ENCODE peak calls at places on chromosomes 11 and 22, in ten cellular contexts. One of them, this sample, is unnamed.

GRCh38 chr11:14242733-14243132 is 116.2 kb downstream of the RRAS2 start:
- DNase-seq in AG09309: no peak
- DNase-seq in B cell: no peak
- DNase-seq in colonic mucosa: no peak
- DNase-seq in MCF 10A: no peak
- DNase-seq in tibial artery: no peak
- DNase-seq in cardiac fibroblast: no peak
- DNase-seq in left ventricle myocardium inferior: no peak
- DNase-seq in H9: no peak
- DNase-seq in adrenal gland: no peak
- DNase-seq in this sample: no peak

GRCh38 chr11:13368041-13368446 is 90.5 kb downstream of the BMAL1 start:
- DNase-seq in AG09309: no peak
- DNase-seq in B cell: no peak
- DNase-seq in colonic mucosa: no peak
- DNase-seq in MCF 10A: no peak
- DNase-seq in tibial artery: no peak
- DNase-seq in cardiac fibroblast: peak; percentile 57
- DNase-seq in left ventricle myocardium inferior: no peak
- DNase-seq in H9: no peak
- DNase-seq in adrenal gland: no peak
- DNase-seq in this sample: no peak

GRCh38 chr11:44625759-44626523 is 60.5 kb downstream of the CD82 start:
- DNase-seq in AG09309: no peak
- DNase-seq in B cell: no peak
- DNase-seq in colonic mucosa: peak; percentile 9
- DNase-seq in MCF 10A: no peak
- DNase-seq in tibial artery: peak; percentile 42
- DNase-seq in cardiac fibroblast: no peak
- DNase-seq in left ventricle myocardium inferior: no peak
- DNase-seq in H9: no peak
- DNase-seq in adrenal gland: no peak
- DNase-seq in this sample: no peak

GRCh38 chr11:100576044-100577021 is 110.8 kb upstream of the ARHGAP42 start:
- DNase-seq in AG09309: peak; percentile 34
- DNase-seq in B cell: peak; percentile 50
- DNase-seq in colonic mucosa: peak; percentile 29
- DNase-seq in MCF 10A: peak; percentile 63
- DNase-seq in tibial artery: no peak
- DNase-seq in cardiac fibroblast: peak; percentile 81
- DNase-seq in left ventricle myocardium inferior: no peak
- DNase-seq in H9: no peak
- DNase-seq in adrenal gland: peak; percentile 20
- DNase-seq in this sample: peak; percentile 15

GRCh38 chr22:30868663-30869385 is 99.8 kb downstream of the MORC2 start:
- DNase-seq in AG09309: no peak
- DNase-seq in B cell: no peak
- DNase-seq in colonic mucosa: no peak
- DNase-seq in MCF 10A: peak; percentile 54
- DNase-seq in tibial artery: peak; percentile 34
- DNase-seq in cardiac fibroblast: peak; percentile 53
- DNase-seq in left ventricle myocardium inferior: no peak
- DNase-seq in H9: no peak
- DNase-seq in adrenal gland: peak; percentile 50
- DNase-seq in this sample: no peak

GRCh38 chr11:22432331-22433065 is 94.3 kb downstream of the SLC17A6 start:
- DNase-seq in AG09309: no peak
- DNase-seq in B cell: no peak
- DNase-seq in colonic mucosa: no peak
- DNase-seq in MCF 10A: no peak
- DNase-seq in tibial artery: no peak
- DNase-seq in cardiac fibroblast: peak; percentile 80
- DNase-seq in left ventricle myocardium inferior: peak; percentile 40
- DNase-seq in H9: peak; percentile 71
- DNase-seq in adrenal gland: peak; percentile 17
- DNase-seq in this sample: peak; percentile 20

GRCh38 chr11:33930317-33931021 is 38.6 kb upstream of the LMO2 start:
- DNase-seq in AG09309: no peak
- DNase-seq in B cell: no peak
- DNase-seq in colonic mucosa: no peak
- DNase-seq in MCF 10A: peak; percentile 77
- DNase-seq in tibial artery: peak; percentile 68
- DNase-seq in cardiac fibroblast: peak; percentile 75
- DNase-seq in left ventricle myocardium inferior: peak; percentile 17
- DNase-seq in H9: no peak
- DNase-seq in adrenal gland: peak; percentile 24
- DNase-seq in this sample: no peak

GRCh38 chr11:120817131-120817530 is 206.8 kb upstream of the TBCEL start:
- DNase-seq in AG09309: no peak
- DNase-seq in B cell: no peak
- DNase-seq in colonic mucosa: no peak
- DNase-seq in MCF 10A: no peak
- DNase-seq in tibial artery: no peak
- DNase-seq in cardiac fibroblast: no peak
- DNase-seq in left ventricle myocardium inferior: peak; percentile 32
- DNase-seq in H9: no peak
- DNase-seq in adrenal gland: peak; percentile 37
- DNase-seq in this sample: no peak

GRCh38 chr11:75267171-75267970 is 26.8 kb downstream of the TPBGL start:
- DNase-seq in AG09309: no peak
- DNase-seq in B cell: no peak
- DNase-seq in colonic mucosa: no peak
- DNase-seq in MCF 10A: no peak
- DNase-seq in tibial artery: peak; percentile 51
- DNase-seq in cardiac fibroblast: no peak
- DNase-seq in left ventricle myocardium inferior: no peak
- DNase-seq in H9: no peak
- DNase-seq in adrenal gland: no peak
- DNase-seq in this sample: no peak

GRCh38 chr11:69101100-69101791 is 52.5 kb downstream of the TPCN2 start:
- DNase-seq in AG09309: no peak
- DNase-seq in B cell: peak; percentile 69
- DNase-seq in colonic mucosa: peak; percentile 77
- DNase-seq in MCF 10A: peak; percentile 94
- DNase-seq in tibial artery: peak; percentile 90
- DNase-seq in cardiac fibroblast: peak; percentile 69
- DNase-seq in left ventricle myocardium inferior: peak; percentile 74
- DNase-seq in H9: peak; percentile 88
- DNase-seq in adrenal gland: peak; percentile 74
- DNase-seq in this sample: peak; percentile 78

GRCh38 chr22:25032066-25032465 is 79.5 kb downstream of the KIAA1671 start:
- DNase-seq in AG09309: no peak
- DNase-seq in B cell: no peak
- DNase-seq in colonic mucosa: no peak
- DNase-seq in MCF 10A: no peak
- DNase-seq in tibial artery: no peak
- DNase-seq in cardiac fibroblast: no peak
- DNase-seq in left ventricle myocardium inferior: no peak
- DNase-seq in H9: no peak
- DNase-seq in adrenal gland: no peak
- DNase-seq in this sample: no peak

GRCh38 chr11:30143098-30143705 is 87.6 kb upstream of the FSHB start:
- DNase-seq in AG09309: no peak
- DNase-seq in B cell: no peak
- DNase-seq in colonic mucosa: no peak
- DNase-seq in MCF 10A: peak; percentile 60
- DNase-seq in tibial artery: no peak
- DNase-seq in cardiac fibroblast: peak; percentile 55
- DNase-seq in left ventricle myocardium inferior: no peak
- DNase-seq in H9: peak; percentile 24
- DNase-seq in adrenal gland: no peak
- DNase-seq in this sample: no peak

GRCh38 chr22:17486313-17486712 is 77.0 kb upstream of the SLC25A18 start:
- DNase-seq in AG09309: no peak
- DNase-seq in B cell: no peak
- DNase-seq in colonic mucosa: no peak
- DNase-seq in MCF 10A: no peak
- DNase-seq in tibial artery: no peak
- DNase-seq in cardiac fibroblast: no peak
- DNase-seq in left ventricle myocardium inferior: no peak
- DNase-seq in H9: no peak
- DNase-seq in adrenal gland: peak; percentile 43
- DNase-seq in this sample: no peak

GRCh38 chr22:20422271-20422958 is 15.2 kb downstream of the SCARF2 start:
- DNase-seq in AG09309: peak; percentile 61
- DNase-seq in B cell: no peak
- DNase-seq in colonic mucosa: no peak
- DNase-seq in MCF 10A: no peak
- DNase-seq in tibial artery: no peak
- DNase-seq in cardiac fibroblast: no peak
- DNase-seq in left ventricle myocardium inferior: no peak
- DNase-seq in H9: no peak
- DNase-seq in adrenal gland: no peak
- DNase-seq in this sample: no peak

GRCh38 chr11:131042711-131043110 is 126.4 kb upstream of the SNX19 start:
- DNase-seq in AG09309: no peak
- DNase-seq in B cell: no peak
- DNase-seq in colonic mucosa: no peak
- DNase-seq in MCF 10A: no peak
- DNase-seq in tibial artery: no peak
- DNase-seq in cardiac fibroblast: no peak
- DNase-seq in left ventricle myocardium inferior: no peak
- DNase-seq in H9: no peak
- DNase-seq in adrenal gland: no peak
- DNase-seq in this sample: no peak

GRCh38 chr11:131044851-131045250 is 128.6 kb upstream of the SNX19 start:
- DNase-seq in AG09309: no peak
- DNase-seq in B cell: no peak
- DNase-seq in colonic mucosa: no peak
- DNase-seq in MCF 10A: no peak
- DNase-seq in tibial artery: no peak
- DNase-seq in cardiac fibroblast: no peak
- DNase-seq in left ventricle myocardium inferior: no peak
- DNase-seq in H9: no peak
- DNase-seq in adrenal gland: no peak
- DNase-seq in this sample: no peak

GRCh38 chr11:131043251-131043650 is 127.0 kb upstream of the SNX19 start:
- DNase-seq in AG09309: no peak
- DNase-seq in B cell: no peak
- DNase-seq in colonic mucosa: no peak
- DNase-seq in MCF 10A: no peak
- DNase-seq in tibial artery: no peak
- DNase-seq in cardiac fibroblast: no peak
- DNase-seq in left ventricle myocardium inferior: no peak
- DNase-seq in H9: no peak
- DNase-seq in adrenal gland: no peak
- DNase-seq in this sample: no peak

GRCh38 chr11:131041331-131042040 is 125.2 kb upstream of the SNX19 start:
- DNase-seq in AG09309: no peak
- DNase-seq in B cell: no peak
- DNase-seq in colonic mucosa: no peak
- DNase-seq in MCF 10A: peak; percentile 39
- DNase-seq in tibial artery: no peak
- DNase-seq in cardiac fibroblast: peak; percentile 81
- DNase-seq in left ventricle myocardium inferior: no peak
- DNase-seq in H9: no peak
- DNase-seq in adrenal gland: no peak
- DNase-seq in this sample: no peak

GRCh38 chr11:131042041-131042390 is 125.7 kb upstream of the SNX19 start:
- DNase-seq in AG09309: no peak
- DNase-seq in B cell: no peak
- DNase-seq in colonic mucosa: no peak
- DNase-seq in MCF 10A: no peak
- DNase-seq in tibial artery: no peak
- DNase-seq in cardiac fibroblast: peak; percentile 74
- DNase-seq in left ventricle myocardium inferior: no peak
- DNase-seq in H9: no peak
- DNase-seq in adrenal gland: no peak
- DNase-seq in this sample: no peak
- TF ChIP-seq CTCF in AG09309: no peak
- TF ChIP-seq CTCF in B cell: no peak
- TF ChIP-seq CTCF in colonic mucosa: no peak
- TF ChIP-seq CTCF in MCF 10A: no peak
- TF ChIP-seq CTCF in tibial artery: no peak
- TF ChIP-seq CTCF in cardiac fibroblast: no peak
- TF ChIP-seq CTCF in left ventricle myocardium inferior: no peak
- TF ChIP-seq CTCF in H9: no peak
- TF ChIP-seq CTCF in adrenal gland: no peak
- TF ChIP-seq CTCF in this sample: no peak

GRCh38 chr11:78981153-78981552 is 406.5 kb upstream of the NARS2 start:
- DNase-seq in AG09309: no peak
- DNase-seq in B cell: no peak
- DNase-seq in colonic mucosa: no peak
- DNase-seq in MCF 10A: no peak
- DNase-seq in tibial artery: no peak
- DNase-seq in cardiac fibroblast: no peak
- DNase-seq in left ventricle myocardium inferior: no peak
- DNase-seq in H9: no peak
- DNase-seq in adrenal gland: no peak
- DNase-seq in this sample: no peak
- TF ChIP-seq CTCF in AG09309: no peak
- TF ChIP-seq CTCF in B cell: no peak
- TF ChIP-seq CTCF in colonic mucosa: no peak
- TF ChIP-seq CTCF in MCF 10A: no peak
- TF ChIP-seq CTCF in tibial artery: no peak
- TF ChIP-seq CTCF in cardiac fibroblast: no peak
- TF ChIP-seq CTCF in left ventricle myocardium inferior: no peak
- TF ChIP-seq CTCF in H9: no peak
- TF ChIP-seq CTCF in adrenal gland: no peak
- TF ChIP-seq CTCF in this sample: no peak

GRCh38 chr11:73559758-73560157 is 38.2 kb downstream of the FAM168A start:
- DNase-seq in AG09309: no peak
- DNase-seq in B cell: no peak
- DNase-seq in colonic mucosa: no peak
- DNase-seq in MCF 10A: no peak
- DNase-seq in tibial artery: no peak
- DNase-seq in cardiac fibroblast: no peak
- DNase-seq in left ventricle myocardium inferior: no peak
- DNase-seq in H9: no peak
- DNase-seq in adrenal gland: no peak
- DNase-seq in this sample: no peak
- TF ChIP-seq CTCF in AG09309: no peak
- TF ChIP-seq CTCF in B cell: no peak
- TF ChIP-seq CTCF in colonic mucosa: no peak
- TF ChIP-seq CTCF in MCF 10A: no peak
- TF ChIP-seq CTCF in tibial artery: no peak
- TF ChIP-seq CTCF in cardiac fibroblast: no peak
- TF ChIP-seq CTCF in left ventricle myocardium inferior: no peak
- TF ChIP-seq CTCF in H9: no peak
- TF ChIP-seq CTCF in adrenal gland: no peak
- TF ChIP-seq CTCF in this sample: no peak

DNA sequence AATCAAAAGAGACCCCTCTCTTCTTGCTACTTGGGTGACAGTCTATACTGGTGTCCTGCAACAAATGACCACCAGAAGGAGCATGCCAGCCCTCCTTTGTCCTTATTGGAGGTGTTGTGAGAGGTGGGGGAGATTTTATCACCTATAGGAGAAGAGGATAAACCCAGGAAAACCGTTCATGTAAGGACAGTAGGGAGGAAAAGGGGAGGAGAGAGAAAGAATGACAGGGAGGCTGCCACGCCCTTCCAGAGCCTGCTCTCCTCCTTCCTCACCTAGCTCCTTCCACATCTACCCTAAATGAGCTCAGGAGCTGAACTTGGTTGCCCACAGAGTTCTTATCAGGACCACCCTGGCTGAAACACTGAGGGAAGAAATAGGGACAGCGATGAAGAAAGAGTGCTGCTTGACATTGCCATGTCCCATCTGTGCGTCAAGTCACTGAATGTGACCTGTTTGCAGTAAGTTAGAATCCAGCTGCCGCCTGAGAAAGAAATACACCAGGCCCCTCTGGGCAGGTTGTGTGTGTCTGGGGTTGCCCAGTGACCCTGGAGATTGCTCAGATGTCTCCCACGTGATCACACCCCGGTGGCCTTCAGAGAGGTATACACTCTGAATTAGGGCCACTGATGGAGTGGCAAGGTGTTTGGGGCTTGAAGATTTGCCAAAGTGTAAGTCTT is 40.4 kb upstream of the ETS1 start:
- DNase-seq in AG09309: no peak
- DNase-seq in B cell: peak; percentile 49
- DNase-seq in colonic mucosa: no peak
- DNase-seq in MCF 10A: no peak
- DNase-seq in tibial artery: no peak
- DNase-seq in cardiac fibroblast: no peak
- DNase-seq in left ventricle myocardium inferior: no peak
- DNase-seq in H9: no peak
- DNase-seq in adrenal gland: no peak
- DNase-seq in this sample: peak; percentile 82
- TF ChIP-seq CTCF in AG09309: no peak
- TF ChIP-seq CTCF in B cell: no peak
- TF ChIP-seq CTCF in colonic mucosa: no peak
- TF ChIP-seq CTCF in MCF 10A: no peak
- TF ChIP-seq CTCF in tibial artery: no peak
- TF ChIP-seq CTCF in cardiac fibroblast: peak; percentile 12
- TF ChIP-seq CTCF in left ventricle myocardium inferior: no peak
- TF ChIP-seq CTCF in H9: peak; percentile 22
- TF ChIP-seq CTCF in adrenal gland: no peak
- TF ChIP-seq CTCF in this sample: no peak

This sample was measured in activated CD8-positive, alpha-beta T cell treated with anti-CD3 and anti-CD28 coated beads for 36 hours.